ENCODE peak calls at places on chromosomes 6 and 20, in five cellular contexts. One of them, this sample, is unnamed.
A peak's percentile ranks its signal among the peaks of the same experiment; 100 is the strongest.

GRCh38 chr20:942611-943010 is 26.5 kb upstream of the ANGPT4 start:
- DNase-seq in nephron progenitor cell: no peak
- DNase-seq in GM20000: no peak
- DNase-seq in AG09319: no peak
- DNase-seq in mesothelial cell of epicardium: no peak
- DNase-seq in this sample: no peak

GRCh38 chr6:117496383-117496990 is 14.0 kb downstream of the DCBLD1 start:
- DNase-seq in AG09319: no peak
- DNase-seq in mesothelial cell of epicardium: no peak
- DNase-seq in nephron progenitor cell: no peak
- DNase-seq in GM20000: no peak
- DNase-seq in this sample: no peak

GRCh38 chr6:30006170-30007131 is 54.6 kb upstream of the POLR1H start:
- DNase-seq in GM20000: peak; percentile 39
- DNase-seq in AG09319: no peak
- DNase-seq in mesothelial cell of epicardium: no peak
- DNase-seq in nephron progenitor cell: peak; percentile 33
- DNase-seq in this sample: no peak

GRCh38 chr20:43584448-43585138 is 6.1 kb upstream of the IFT52 start:
- DNase-seq in nephron progenitor cell: no peak
- DNase-seq in AG09319: no peak
- DNase-seq in GM20000: no peak
- DNase-seq in mesothelial cell of epicardium: no peak
- DNase-seq in this sample: no peak

GRCh38 chr20:52124821-52125220 is 66.8 kb downstream of the ZFP64 start:
- DNase-seq in AG09319: no peak
- DNase-seq in nephron progenitor cell: no peak
- DNase-seq in mesothelial cell of epicardium: no peak
- DNase-seq in GM20000: no peak
- DNase-seq in this sample: no peak

GRCh38 chr20:11447371-11448100 is 470.2 kb upstream of the BTBD3 start:
- DNase-seq in AG09319: no peak
- DNase-seq in GM20000: no peak
- DNase-seq in mesothelial cell of epicardium: no peak
- DNase-seq in nephron progenitor cell: no peak
- DNase-seq in this sample: no peak

GRCh38 chr6:33241968-33242367 is 29.7 kb downstream of the VPS52 start:
- DNase-seq in mesothelial cell of epicardium: no peak
- DNase-seq in AG09319: no peak
- DNase-seq in GM20000: no peak
- DNase-seq in nephron progenitor cell: no peak
- DNase-seq in this sample: no peak

GRCh38 chr20:6909608-6910007 is 142.1 kb downstream of the BMP2 start:
- DNase-seq in GM20000: no peak
- DNase-seq in AG09319: no peak
- DNase-seq in mesothelial cell of epicardium: no peak
- DNase-seq in nephron progenitor cell: no peak
- DNase-seq in this sample: no peak

GRCh38 chr20:57579898-57580447 is 19.1 kb downstream of the PCK1 start:
- DNase-seq in GM20000: no peak
- DNase-seq in AG09319: no peak
- DNase-seq in mesothelial cell of epicardium: peak; percentile 53
- DNase-seq in nephron progenitor cell: peak; percentile 59
- DNase-seq in this sample: no peak

GRCh38 chr6:16004934-16005673 is 123.8 kb upstream of the MYLIP start:
- DNase-seq in mesothelial cell of epicardium: no peak
- DNase-seq in nephron progenitor cell: no peak
- DNase-seq in AG09319: no peak
- DNase-seq in GM20000: no peak
- DNase-seq in this sample: no peak

GRCh38 chr20:31713312-31714049 is 9.2 kb downstream of the BCL2L1 start:
- DNase-seq in nephron progenitor cell: no peak
- DNase-seq in AG09319: peak; percentile 68
- DNase-seq in GM20000: no peak
- DNase-seq in mesothelial cell of epicardium: no peak
- DNase-seq in this sample: peak; percentile 75

GRCh38 chr6:79463721-79464120 is 73.5 kb downstream of the LCA5 start:
- DNase-seq in GM20000: no peak
- DNase-seq in AG09319: no peak
- DNase-seq in mesothelial cell of epicardium: no peak
- DNase-seq in nephron progenitor cell: no peak
- DNase-seq in this sample: no peak

GRCh38 chr6:100464910-100465700 is at the start of gene SIM1:
- DNase-seq in AG09319: no peak
- DNase-seq in mesothelial cell of epicardium: no peak
- DNase-seq in GM20000: peak; percentile 85
- DNase-seq in nephron progenitor cell: peak; percentile 86
- DNase-seq in this sample: peak; percentile 23

GRCh38 chr6:86487660-86488221 is 449.6 kb upstream of the HTR1E start:
- DNase-seq in mesothelial cell of epicardium: no peak
- DNase-seq in AG09319: no peak
- DNase-seq in nephron progenitor cell: no peak
- DNase-seq in GM20000: no peak
- DNase-seq in this sample: no peak

GRCh38 chr20:63585616-63586565 is 11.9 kb upstream of the HELZ2 start:
- DNase-seq in mesothelial cell of epicardium: no peak
- DNase-seq in GM20000: no peak
- DNase-seq in AG09319: no peak
- DNase-seq in nephron progenitor cell: no peak
- DNase-seq in this sample: no peak

GRCh38 chr6:209432-210103 is 82.7 kb upstream of the DUSP22 start:
- DNase-seq in mesothelial cell of epicardium: no peak
- DNase-seq in GM20000: peak; percentile 82
- DNase-seq in AG09319: no peak
- DNase-seq in nephron progenitor cell: no peak
- DNase-seq in this sample: no peak

GRCh38 chr6:143064996-143065683 is 4.5 kb downstream of the AIG1 start:
- DNase-seq in nephron progenitor cell: no peak
- DNase-seq in GM20000: no peak
- DNase-seq in AG09319: no peak
- DNase-seq in mesothelial cell of epicardium: no peak
- DNase-seq in this sample: no peak

GRCh38 chr6:27785297-27785696 is 126.9 kb downstream of the OR2B2 start:
- DNase-seq in GM20000: no peak
- DNase-seq in AG09319: no peak
- DNase-seq in mesothelial cell of epicardium: no peak
- DNase-seq in nephron progenitor cell: no peak
- DNase-seq in this sample: no peak

GRCh38 chr6:40744835-40745234 is 157.7 kb upstream of the LRFN2 start:
- DNase-seq in nephron progenitor cell: no peak
- DNase-seq in mesothelial cell of epicardium: no peak
- DNase-seq in GM20000: no peak
- DNase-seq in AG09319: no peak
- DNase-seq in this sample: no peak

GRCh38 chr20:24814556-24815195 is 134.4 kb upstream of the CST7 start:
- DNase-seq in nephron progenitor cell: no peak
- DNase-seq in GM20000: no peak
- DNase-seq in mesothelial cell of epicardium: no peak
- DNase-seq in AG09319: no peak
- DNase-seq in this sample: no peak

GRCh38 chr6:25061289-25061945 is 125.7 kb upstream of the RIPOR2 start:
- DNase-seq in AG09319: peak; percentile 27
- DNase-seq in nephron progenitor cell: no peak
- DNase-seq in mesothelial cell of epicardium: no peak
- DNase-seq in GM20000: no peak
- DNase-seq in this sample: peak; percentile 20

DNA sequence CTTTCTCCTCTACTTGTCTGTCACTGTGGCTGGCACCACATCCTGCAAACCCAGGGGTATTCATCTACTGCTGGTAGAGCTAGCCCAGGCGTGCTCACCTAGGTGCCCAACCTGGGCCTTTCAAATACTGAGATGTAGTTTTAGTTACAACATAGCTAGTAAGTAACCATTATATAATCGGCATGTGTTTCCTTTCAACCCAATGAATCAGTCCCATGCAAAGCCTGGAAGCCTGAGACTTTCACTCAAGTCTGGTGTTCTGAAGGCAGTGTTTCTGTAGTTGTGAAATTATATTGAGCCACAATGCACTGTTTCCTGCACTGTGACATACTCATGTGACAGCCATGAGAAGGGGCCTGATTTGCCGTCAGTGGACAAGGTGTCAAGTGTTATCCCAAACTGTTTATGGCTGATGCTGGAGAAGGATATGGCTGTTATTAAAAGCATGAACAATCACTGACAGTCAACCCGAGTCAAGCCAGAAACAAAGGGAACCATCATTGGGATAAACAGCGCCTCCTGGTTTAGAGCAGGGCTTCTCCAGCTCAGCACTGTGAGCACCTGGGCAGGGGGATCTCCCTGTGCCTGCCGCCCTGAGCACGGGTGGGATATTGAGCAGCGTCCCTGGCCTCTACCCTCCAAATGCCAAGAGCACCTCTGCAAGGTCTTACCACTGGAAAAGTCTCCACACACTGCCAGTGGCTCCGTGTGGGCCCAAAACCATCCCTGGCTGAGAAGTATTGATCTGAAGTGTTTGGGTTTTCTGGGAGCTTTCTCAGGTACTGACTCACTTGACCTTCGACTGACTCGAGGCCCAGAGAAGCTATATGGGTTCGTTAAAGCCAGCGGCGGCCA is 1.6 kb downstream of the PSMA7 start:
- DNase-seq in AG09319: no peak
- DNase-seq in mesothelial cell of epicardium: no peak
- DNase-seq in GM20000: no peak
- DNase-seq in nephron progenitor cell: no peak
- DNase-seq in this sample: no peak
- TF ChIP-seq CTCF in AG09319: peak; percentile 41
- TF ChIP-seq CTCF in mesothelial cell of epicardium: no peak
- TF ChIP-seq CTCF in GM20000: peak; percentile 23
- TF ChIP-seq CTCF in nephron progenitor cell: no peak
- TF ChIP-seq CTCF in this sample: peak; percentile 53

GRCh38 chr6:168518348-168518745 is 77.4 kb downstream of the SMOC2 start:
- DNase-seq in GM20000: no peak
- DNase-seq in AG09319: no peak
- DNase-seq in mesothelial cell of epicardium: no peak
- DNase-seq in nephron progenitor cell: no peak
- DNase-seq in this sample: no peak

GRCh38 chr6:168518867-168519266 is 77.9 kb downstream of the SMOC2 start:
- DNase-seq in AG09319: no peak
- DNase-seq in GM20000: no peak
- DNase-seq in nephron progenitor cell: no peak
- DNase-seq in mesothelial cell of epicardium: no peak
- DNase-seq in this sample: no peak

GRCh38 chr6:168515376-168515775 is 74.4 kb downstream of the SMOC2 start:
- DNase-seq in AG09319: no peak
- DNase-seq in nephron progenitor cell: no peak
- DNase-seq in GM20000: no peak
- DNase-seq in mesothelial cell of epicardium: no peak
- DNase-seq in this sample: no peak

GRCh38 chr6:168516941-168517741 is 76.2 kb downstream of the SMOC2 start:
- DNase-seq in nephron progenitor cell: no peak
- DNase-seq in AG09319: no peak
- DNase-seq in mesothelial cell of epicardium: no peak
- DNase-seq in GM20000: no peak
- DNase-seq in this sample: no peak

GRCh38 chr6:168517742-168518347 is 76.9 kb downstream of the SMOC2 start:
- DNase-seq in nephron progenitor cell: no peak
- DNase-seq in mesothelial cell of epicardium: no peak
- DNase-seq in GM20000: no peak
- DNase-seq in AG09319: no peak
- DNase-seq in this sample: no peak
- TF ChIP-seq CTCF in nephron progenitor cell: no peak
- TF ChIP-seq CTCF in mesothelial cell of epicardium: no peak
- TF ChIP-seq CTCF in GM20000: no peak
- TF ChIP-seq CTCF in AG09319: no peak
- TF ChIP-seq CTCF in this sample: no peak

GRCh38 chr20:46020515-46020914 is 8.5 kb upstream of the SLC12A5 start:
- DNase-seq in nephron progenitor cell: no peak
- DNase-seq in mesothelial cell of epicardium: no peak
- DNase-seq in AG09319: no peak
- DNase-seq in GM20000: no peak
- DNase-seq in this sample: no peak

GRCh38 chr20:46022411-46023147 is 6.4 kb upstream of the SLC12A5 start:
- DNase-seq in GM20000: peak; percentile 87
- DNase-seq in AG09319: no peak
- DNase-seq in nephron progenitor cell: peak; percentile 82
- DNase-seq in mesothelial cell of epicardium: peak; percentile 58
- DNase-seq in this sample: no peak

GRCh38 chr20:46023999-46024398 is 5.0 kb upstream of the SLC12A5 start:
- DNase-seq in GM20000: no peak
- DNase-seq in mesothelial cell of epicardium: no peak
- DNase-seq in nephron progenitor cell: no peak
- DNase-seq in AG09319: no peak
- DNase-seq in this sample: no peak

GRCh38 chr20:46023148-46023484 is 5.9 kb upstream of the SLC12A5 start:
- DNase-seq in AG09319: no peak
- DNase-seq in mesothelial cell of epicardium: no peak
- DNase-seq in GM20000: no peak
- DNase-seq in nephron progenitor cell: no peak
- DNase-seq in this sample: no peak

GRCh38 chr20:46021361-46022359 is 7.4 kb upstream of the SLC12A5 start:
- DNase-seq in GM20000: peak; percentile 83
- DNase-seq in nephron progenitor cell: peak; percentile 98
- DNase-seq in AG09319: no peak
- DNase-seq in mesothelial cell of epicardium: peak; percentile 39
- DNase-seq in this sample: no peak
- TF ChIP-seq CTCF in GM20000: no peak
- TF ChIP-seq CTCF in nephron progenitor cell: no peak
- TF ChIP-seq CTCF in AG09319: no peak
- TF ChIP-seq CTCF in mesothelial cell of epicardium: no peak
- TF ChIP-seq CTCF in this sample: no peak

DNA sequence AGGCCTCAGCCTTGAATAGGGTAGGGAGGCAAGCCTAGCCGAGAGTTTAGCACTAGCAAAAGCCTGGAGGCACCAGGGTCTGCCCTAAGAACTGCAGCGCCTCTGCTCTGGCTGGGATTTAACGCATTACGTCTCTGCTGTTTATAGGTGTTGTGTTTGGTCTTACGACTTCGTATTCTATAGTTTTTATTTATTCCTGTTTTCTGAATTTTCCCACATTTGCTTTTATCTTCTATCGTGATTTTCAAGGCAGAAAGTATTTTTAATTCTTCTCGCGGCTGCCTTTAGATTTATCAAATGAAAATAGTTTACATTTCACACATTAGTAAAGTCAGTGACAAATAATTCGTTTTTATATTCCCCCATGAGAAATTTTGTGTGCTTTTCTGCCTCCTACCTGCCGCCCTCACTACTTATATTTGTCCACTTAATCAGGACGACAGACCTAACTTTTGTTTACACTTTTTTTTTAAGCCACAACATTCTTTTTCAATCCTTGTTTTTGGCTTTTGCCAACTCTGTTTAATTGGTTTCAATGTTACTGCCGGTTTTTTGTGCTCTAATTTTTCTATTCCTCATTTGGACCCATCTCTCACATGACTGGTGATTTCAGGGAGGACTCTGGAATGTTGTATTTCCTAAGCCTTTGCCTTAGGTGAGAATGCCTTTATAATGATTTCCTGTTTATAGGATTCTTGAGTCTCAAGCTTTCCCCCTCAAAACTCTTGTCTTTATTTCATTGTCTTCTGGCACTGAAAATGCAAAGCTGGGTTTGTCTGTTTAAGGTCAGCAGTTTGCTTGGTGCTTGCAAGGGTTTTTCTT is 1.3 kb upstream of the LZTS3 start:
- DNase-seq in GM20000: no peak
- DNase-seq in AG09319: no peak
- DNase-seq in nephron progenitor cell: no peak
- DNase-seq in mesothelial cell of epicardium: no peak
- DNase-seq in this sample: no peak
- TF ChIP-seq CTCF in GM20000: no peak
- TF ChIP-seq CTCF in AG09319: no peak
- TF ChIP-seq CTCF in nephron progenitor cell: no peak
- TF ChIP-seq CTCF in mesothelial cell of epicardium: no peak
- TF ChIP-seq CTCF in this sample: no peak